ENCODE peak calls at places on chromosomes 2 and 18, in six cellular contexts. G is Peyer's patch; E is activated gamma-delta T cell treated with Interleukin-2 at 50 U/mL for 16 hours; J is activated naive CD4-positive, alpha-beta T cell; X is psoas muscle; U is Right ventricle myocardium inferior. F is an unnamed sample.

GRCh38 chr2:2827237-2827636 is 496.2 kb upstream of the MYT1L start:
- DNase-seq in G (peak; percentile 16), E (no peak), J (no peak), X (no peak), U (no peak), F (no peak)

GRCh38 chr2:215358312-215358845 is 46.5 kb downstream of the ATIC start:
- DNase-seq in G (no peak), E (no peak), J (no peak), X (no peak), U (no peak), F (no peak)

GRCh38 chr18:14978962-14979535 is 231.1 kb downstream of the ANKRD30B start:
- DNase-seq in G (peak; percentile 72), E (no peak), J (no peak), X (no peak), U (no peak), F (no peak)

GRCh38 chr2:9205963-9206948 is at the start of gene ASAP2:
- DNase-seq in G (peak; percentile 90), E (peak; percentile 14), J (no peak), X (peak; percentile 86), U (peak; percentile 91), F (no peak)

GRCh38 chr2:177905640-177906039 is 166.9 kb downstream of the PDE11A start:
- DNase-seq in G (no peak), E (no peak), J (no peak), X (no peak), U (no peak), F (no peak)

GRCh38 chr2:113284481-113284880 is 5.8 kb upstream of the PAX8 start:
- DNase-seq in G (no peak), E (no peak), J (no peak), X (no peak), U (no peak), F (no peak)

GRCh38 chr2:234275515-234275914 is 221.4 kb downstream of the ARL4C start:
- DNase-seq in G (no peak), E (no peak), J (no peak), X (no peak), U (no peak), F (peak; percentile 63)

GRCh38 chr2:28342081-28342967 is 50.3 kb upstream of the FOSL2 start:
- DNase-seq in G (peak; percentile 49), E (no peak), J (no peak), X (peak; percentile 82), U (peak; percentile 77), F (no peak)

GRCh38 chr18:73777356-73778051 is 370.1 kb downstream of the FBXO15 start:
- DNase-seq in G (no peak), E (no peak), J (no peak), X (no peak), U (no peak), F (no peak)

GRCh38 chr2:189933911-189934399 is 128.6 kb downstream of the MSTN start:
- DNase-seq in G (no peak), E (no peak), J (no peak), X (no peak), U (no peak), F (no peak)

GRCh38 chr18:77344777-77345507 is 95.3 kb downstream of the GALR1 start:
- DNase-seq in G (no peak), E (no peak), J (no peak), X (no peak), U (no peak), F (no peak)

GRCh38 chr2:69767034-69767433 is 25.1 kb downstream of the ANXA4 start:
- DNase-seq in G (no peak), E (no peak), J (no peak), X (no peak), U (no peak), F (no peak)

GRCh38 chr2:219442206-219443015 is 7.8 kb downstream of the SPEG start:
- DNase-seq in G (no peak), E (no peak), J (no peak), X (peak; percentile 54), U (no peak), F (no peak)

GRCh38 chr2:162435157-162435556 is 91.2 kb downstream of the GCA start:
- DNase-seq in G (no peak), E (no peak), J (no peak), X (no peak), U (no peak), F (no peak)

GRCh38 chr2:218067523-218067922 is 1.5 kb upstream of the RUFY4 start:
- DNase-seq in G (no peak), E (no peak), J (no peak), X (no peak), U (no peak), F (no peak)

GRCh38 chr2:198283149-198283548 is 478.8 kb downstream of the PLCL1 start:
- DNase-seq in G (no peak), E (no peak), J (no peak), X (no peak), U (no peak), F (no peak)

GRCh38 chr2:45938649-45939511 is 287.4 kb downstream of the PRKCE start:
- DNase-seq in G (peak; percentile 73), E (no peak), J (no peak), X (peak; percentile 84), U (peak; percentile 79), F (no peak)

GRCh38 chr18:45149712-45150111 is 465.6 kb upstream of the SLC14A2 start:
- DNase-seq in G (no peak), E (no peak), J (no peak), X (no peak), U (no peak), F (no peak)

GRCh38 chr2:138335036-138335435 is 166.5 kb upstream of the SPOPL start:
- DNase-seq in G (no peak), E (no peak), J (no peak), X (peak; percentile 12), U (no peak), F (no peak)

GRCh38 chr2:44741507-44741906 is 200.0 kb upstream of the SIX3 start:
- DNase-seq in G (no peak), E (no peak), J (no peak), X (no peak), U (no peak), F (no peak)

GRCh38 chr2:27640722-27641245 is 11.9 kb downstream of the GPN1 start:
- DNase-seq in G (no peak), E (no peak), J (no peak), X (no peak), U (no peak), F (no peak)

GRCh38 chr2:200340527-200341224 is 34.2 kb downstream of the SPATS2L start:
- DNase-seq in G (no peak), E (no peak), J (no peak), X (no peak), U (no peak), F (no peak)

GRCh38 chr2:189641565-189641964 is 19.7 kb upstream of the ASNSD1 start:
- DNase-seq in G (no peak), E (no peak), J (no peak), X (no peak), U (no peak), F (no peak)

GRCh38 chr2:2291500-2292260 is 39.4 kb downstream of the MYT1L start:
- DNase-seq in G (no peak), E (no peak), J (no peak), X (no peak), U (peak; percentile 75), F (no peak)

GRCh38 chr18:48852792-48853191 is 98.0 kb downstream of the SMAD7 start:
- DNase-seq in G (no peak), E (no peak), J (no peak), X (no peak), U (no peak), F (no peak)

GRCh38 chr2:79994915-79995419 is 309.6 kb downstream of the LRRTM1 start:
- DNase-seq in G (no peak), E (no peak), J (no peak), X (no peak), U (no peak), F (no peak)

GRCh38 chr2:231642631-231643493 is 50.2 kb downstream of the TEX44 start:
- DNase-seq in G (peak; percentile 87), E (peak; percentile 9), J (no peak), X (peak; percentile 95), U (peak; percentile 84), F (no peak)

F was measured in NCI-H2081 treated with DMSO at 0.1 percent for 48 hours.